ENCODE peak calls at places on chromosomes 4 and X, in four cellular contexts. One of them, this sample, is unnamed.
A peak's percentile ranks its signal among the peaks of the same experiment; 100 is the strongest.

GRCh38 chr4:162952232-162952631 is 214.5 kb downstream of the NAF1 start:
- DNase-seq in MCF 10A: peak; percentile 86
- DNase-seq in SJCRH30: peak; percentile 11
- DNase-seq in NCI-H774: no peak
- DNase-seq in this sample: no peak

GRCh38 chr4:66430856-66431255 is 760.6 kb upstream of the EPHA5 start:
- DNase-seq in MCF 10A: no peak
- DNase-seq in SJCRH30: no peak
- DNase-seq in NCI-H774: no peak
- DNase-seq in this sample: no peak

GRCh38 chr4:87978656-87979055 is 3.1 kb downstream of the SPP1 start:
- DNase-seq in MCF 10A: no peak
- DNase-seq in SJCRH30: no peak
- DNase-seq in NCI-H774: no peak
- DNase-seq in this sample: no peak

GRCh38 chrX:133670394-133670793 is 255.1 kb upstream of the GPC4 start:
- DNase-seq in MCF 10A: peak; percentile 57
- DNase-seq in SJCRH30: peak; percentile 64
- DNase-seq in NCI-H774: peak; percentile 36
- DNase-seq in this sample: no peak

GRCh38 chr4:40601641-40602040 is 28.0 kb downstream of the RBM47 start:
- DNase-seq in MCF 10A: no peak
- DNase-seq in SJCRH30: no peak
- DNase-seq in NCI-H774: no peak
- DNase-seq in this sample: no peak

GRCh38 chr4:100306018-100306417 is 115.8 kb upstream of the DDIT4L start:
- DNase-seq in MCF 10A: peak; percentile 14
- DNase-seq in SJCRH30: no peak
- DNase-seq in NCI-H774: no peak
- DNase-seq in this sample: no peak

GRCh38 chr4:54004463-54004862 is 59.9 kb downstream of the CHIC2 start:
- DNase-seq in MCF 10A: no peak
- DNase-seq in SJCRH30: no peak
- DNase-seq in NCI-H774: no peak
- DNase-seq in this sample: no peak

GRCh38 chr4:71807469-71807868 is 23.6 kb upstream of the GC start:
- DNase-seq in MCF 10A: no peak
- DNase-seq in SJCRH30: no peak
- DNase-seq in NCI-H774: no peak
- DNase-seq in this sample: no peak

GRCh38 chr4:71130827-71131603 is 137.6 kb downstream of the DCK start:
- DNase-seq in MCF 10A: peak; percentile 34
- DNase-seq in SJCRH30: no peak
- DNase-seq in NCI-H774: no peak
- DNase-seq in this sample: peak; percentile 35

GRCh38 chr4:118206627-118207026 is 146.2 kb downstream of the PRSS12 start:
- DNase-seq in MCF 10A: no peak
- DNase-seq in SJCRH30: no peak
- DNase-seq in NCI-H774: no peak
- DNase-seq in this sample: no peak

GRCh38 chrX:53440101-53440500 is 5.9 kb upstream of the HSD17B10 start:
- DNase-seq in MCF 10A: no peak
- DNase-seq in SJCRH30: no peak
- DNase-seq in NCI-H774: no peak
- DNase-seq in this sample: no peak

GRCh38 chrX:131217878-131218486 is 71.1 kb downstream of the IGSF1 start:
- DNase-seq in MCF 10A: no peak
- DNase-seq in SJCRH30: no peak
- DNase-seq in NCI-H774: no peak
- DNase-seq in this sample: no peak

GRCh38 chrX:68714856-68715255 is 67.4 kb downstream of the STARD8 start:
- DNase-seq in MCF 10A: no peak
- DNase-seq in SJCRH30: no peak
- DNase-seq in NCI-H774: no peak
- DNase-seq in this sample: no peak

GRCh38 chr4:105637409-105638258 is 70.9 kb downstream of the INTS12 start:
- DNase-seq in MCF 10A: peak; percentile 40
- DNase-seq in SJCRH30: peak; percentile 74
- DNase-seq in NCI-H774: peak; percentile 11
- DNase-seq in this sample: no peak

GRCh38 chr4:24988776-24989175 is 42.0 kb downstream of the LGI2 start:
- DNase-seq in MCF 10A: peak; percentile 59
- DNase-seq in SJCRH30: peak; percentile 69
- DNase-seq in NCI-H774: no peak
- DNase-seq in this sample: no peak

GRCh38 chr4:6550821-6551220 is 24.2 kb upstream of the MAN2B2 start:
- DNase-seq in MCF 10A: no peak
- DNase-seq in SJCRH30: no peak
- DNase-seq in NCI-H774: no peak
- DNase-seq in this sample: no peak

GRCh38 chr4:57190651-57191481 is 80.7 kb upstream of the IGFBP7 start:
- DNase-seq in MCF 10A: peak; percentile 50
- DNase-seq in SJCRH30: peak; percentile 84
- DNase-seq in NCI-H774: no peak
- DNase-seq in this sample: no peak

GRCh38 chr4:38106301-38106700 is 146.1 kb downstream of the PTTG2 start:
- DNase-seq in MCF 10A: no peak
- DNase-seq in SJCRH30: no peak
- DNase-seq in NCI-H774: no peak
- DNase-seq in this sample: no peak